ENCODE peak calls at places on chromosome 2, in eight cellular contexts. E is HCT116, W is GM23338, C is GM12878, H is SK-N-SH, M is K562, F is A549, Y is HepG2. P is an unnamed sample. For H3K4me1, the result is how much of the 10 kb centered on the place peaks cover.

GRCh38 chr2:196846295-196846694 is 37.1 kb upstream of the C2orf66 start:
- DNase-seq in E (no peak), W (no peak), C (no peak), H (no peak), M (no peak), F (no peak), Y (no peak), P (no peak)

GRCh38 chr2:160429248-160430000 is 64.2 kb downstream of the RBMS1 start:
- DNase-seq in E (peak), W (peak), C (no peak), H (no peak), M (peak), F (peak), Y (peak), P (no peak)

GRCh38 chr2:19868705-19869550 is 32.9 kb downstream of the TTC32 start:
- DNase-seq in E (no peak), W (peak), C (no peak), H (peak), M (peak), F (no peak), Y (no peak), P (no peak)

GRCh38 chr2:217052856-217053577 is 193.2 kb upstream of the TNP1 start:
- DNase-seq in E (no peak), W (no peak), C (no peak), H (no peak), M (no peak), F (no peak), Y (no peak), P (no peak)

GRCh38 chr2:201820385-201821007 is 14.2 kb downstream of the CDK15 start:
- DNase-seq in E (no peak), W (no peak), C (no peak), H (no peak), M (no peak), F (no peak), Y (no peak), P (no peak)

GRCh38 chr2:23595601-23596251 is 210.7 kb downstream of the KLHL29 start:
- DNase-seq in E (no peak), W (no peak), C (no peak), H (no peak), M (no peak), F (no peak), Y (peak), P (no peak)

GRCh38 chr2:176127769-176128072 is 1.8 kb upstream of the HOXD8 start:
- DNase-seq in E (no peak), W (no peak), C (no peak), H (no peak), M (no peak), F (no peak), Y (no peak), P (no peak)

GRCh38 chr2:70994445-70995226 is at the start of gene TEX261:
- DNase-seq in E (peak), W (peak), C (peak), H (peak), M (peak), F (peak), Y (peak), P (no peak)

GRCh38 chr2:187658952-187659525 is 104.8 kb upstream of the TFPI start:
- DNase-seq in E (peak), W (peak), C (no peak), H (peak), M (peak), F (peak), Y (peak), P (no peak)

GRCh38 chr2:15624903-15625302 is 33.2 kb downstream of the DDX1 start:
- DNase-seq in E (no peak), W (no peak), C (no peak), H (no peak), M (no peak), F (no peak), Y (no peak), P (no peak)

GRCh38 chr2:225768741-225769140 is 369.2 kb downstream of the NYAP2 start:
- DNase-seq in E (no peak), W (peak), C (no peak), H (no peak), M (no peak), F (no peak), Y (no peak), P (no peak)

GRCh38 chr2:16429431-16429830 is 236.2 kb downstream of the CYRIA start:
- DNase-seq in E (no peak), W (peak), C (no peak), H (no peak), M (no peak), F (no peak), Y (peak), P (no peak)

GRCh38 chr2:12391097-12391496 is 325.6 kb upstream of the TRIB2 start:
- DNase-seq in E (no peak), W (no peak), C (no peak), H (no peak), M (no peak), F (no peak), Y (peak), P (no peak)

GRCh38 chr2:174609261-174609660 is 11.7 kb upstream of the WIPF1 start:
- DNase-seq in E (no peak), W (no peak), C (no peak), H (no peak), M (no peak), F (no peak), Y (no peak), P (no peak)

GRCh38 chr2:224946911-224947310 is 95.4 kb downstream of the DOCK10 start:
- DNase-seq in E (no peak), W (no peak), C (no peak), H (no peak), M (no peak), F (no peak), Y (no peak), P (no peak)

GRCh38 chr2:64404002-64404731 is 49.8 kb upstream of the LGALSL start:
- DNase-seq in E (no peak), W (peak), C (no peak), H (no peak), M (no peak), F (no peak), Y (peak), P (no peak)

GRCh38 chr2:233441161-233442027 is 87.1 kb downstream of the DGKD start:
- DNase-seq in E (no peak), W (no peak), C (no peak), H (no peak), M (no peak), F (no peak), Y (no peak), P (no peak)

GRCh38 chr2:233981574-233982420 is 64.6 kb downstream of the TRPM8 start:
- DNase-seq in E (no peak), W (no peak), C (no peak), H (no peak), M (no peak), F (peak), Y (peak), P (no peak)

GRCh38 chr2:145484443-145485086 is 964.6 kb upstream of the ZEB2 start:
- DNase-seq in E (peak), W (peak), C (no peak), H (no peak), M (peak), F (peak), Y (no peak), P (peak)

GRCh38 chr2:182404102-182404501 is 22.7 kb downstream of the PDE1A start:
- DNase-seq in E (no peak), W (no peak), C (no peak), H (no peak), M (no peak), F (peak), Y (no peak), P (no peak)
- TF ChIP-seq REST in E (no peak), W (no peak), C (no peak), H (no peak), M (no peak), F (no peak), Y (no peak), P (no peak)

GRCh38 chr2:240688563-240688919 is 3.1 kb upstream of the AQP12A start:
- DNase-seq in E (no peak), W (no peak), C (no peak), H (no peak), M (no peak), F (no peak), Y (no peak), P (no peak)
- H3K4me3 ChIP-seq in E (no peak), W (no peak), C (no peak), H (no peak), M (no peak), F (no peak), Y (no peak), P (no peak)

DNA sequence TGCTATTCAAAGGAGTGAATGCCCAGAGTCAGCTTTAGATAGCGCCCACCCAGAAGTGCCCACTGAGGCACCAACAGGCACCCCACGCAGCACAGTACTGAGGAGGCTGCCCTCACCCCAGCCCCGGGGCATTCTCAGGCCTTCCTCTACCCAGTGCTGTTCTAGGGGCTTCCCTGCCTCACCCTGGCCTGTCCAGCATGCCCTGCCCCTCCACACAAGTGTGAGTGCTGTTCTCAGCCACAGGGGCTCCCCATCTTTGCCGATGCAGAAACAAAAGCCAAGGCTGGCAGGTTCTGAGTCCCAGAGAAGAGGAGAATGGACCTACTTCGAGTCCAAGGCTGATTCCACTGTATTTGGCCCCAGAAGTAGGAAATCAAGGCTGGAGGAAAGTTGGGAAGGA is 15.8 kb downstream of the BIN1 start:
- DNase-seq in E (no peak), W (no peak), C (no peak), H (no peak), M (no peak), F (no peak), Y (no peak), P (no peak)
- H3K4me1 ChIP-seq in E (under half), W (under half), C (under half), H (under half), M (under half), F (under half), Y (under half), P (under half)

GRCh38 chr2:143801561-143801960 is 672.3 kb downstream of the ARHGAP15 start:
- DNase-seq in E (no peak), W (no peak), C (no peak), H (no peak), M (no peak), F (no peak), Y (no peak), P (no peak)

GRCh38 chr2:143807192-143807591 is 678.0 kb downstream of the ARHGAP15 start:
- DNase-seq in E (no peak), W (no peak), C (no peak), H (no peak), M (no peak), F (no peak), Y (no peak), P (no peak)

GRCh38 chr2:143802242-143802641 is 673.0 kb downstream of the ARHGAP15 start:
- DNase-seq in E (no peak), W (no peak), C (peak), H (no peak), M (no peak), F (peak), Y (no peak), P (no peak)

GRCh38 chr2:143803936-143804335 is 674.7 kb downstream of the ARHGAP15 start:
- DNase-seq in E (no peak), W (no peak), C (no peak), H (no peak), M (no peak), F (no peak), Y (no peak), P (no peak)

DNA sequence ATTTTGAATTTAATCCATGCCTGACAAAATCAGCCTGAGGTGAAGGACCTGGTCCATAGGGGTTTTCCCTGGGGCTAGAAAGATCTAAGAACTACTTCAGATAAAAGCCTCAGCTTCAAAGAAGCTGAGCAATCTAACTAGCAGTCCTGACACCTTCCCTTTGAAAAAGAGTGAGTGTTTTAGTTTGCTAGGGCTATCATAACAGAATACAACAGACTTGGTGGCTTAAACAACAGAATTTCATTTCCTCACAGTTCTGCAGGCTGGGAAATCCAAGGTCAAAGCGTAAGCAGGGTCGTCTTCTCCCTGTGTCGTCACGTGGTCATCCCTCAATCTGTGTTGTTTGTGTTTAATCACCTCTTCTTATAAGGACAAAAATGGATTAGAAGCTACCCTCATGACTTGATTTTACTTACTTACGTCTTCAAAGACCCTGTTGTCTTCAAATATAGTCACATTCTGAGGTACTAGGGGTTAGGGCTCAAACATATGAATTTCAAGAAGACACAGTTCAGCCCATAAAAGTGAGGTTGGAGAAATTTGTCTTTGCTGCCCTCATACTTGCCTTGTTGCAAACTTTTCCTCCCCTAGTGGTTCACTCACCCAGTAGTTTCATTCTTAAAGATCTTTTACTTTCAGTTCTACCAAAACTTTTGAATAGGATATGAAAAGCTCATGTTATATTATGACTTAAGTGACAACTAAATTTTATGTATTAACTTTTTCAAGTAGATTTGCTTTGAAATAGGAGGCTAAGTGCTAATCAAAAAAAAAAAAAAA is 673.8 kb downstream of the ARHGAP15 start:
- DNase-seq in E (no peak), W (no peak), C (peak), H (no peak), M (no peak), F (no peak), Y (no peak), P (no peak)
- TF ChIP-seq REST in E (no peak), W (no peak), C (no peak), H (no peak), M (no peak), F (no peak), Y (no peak), P (no peak)

DNA sequence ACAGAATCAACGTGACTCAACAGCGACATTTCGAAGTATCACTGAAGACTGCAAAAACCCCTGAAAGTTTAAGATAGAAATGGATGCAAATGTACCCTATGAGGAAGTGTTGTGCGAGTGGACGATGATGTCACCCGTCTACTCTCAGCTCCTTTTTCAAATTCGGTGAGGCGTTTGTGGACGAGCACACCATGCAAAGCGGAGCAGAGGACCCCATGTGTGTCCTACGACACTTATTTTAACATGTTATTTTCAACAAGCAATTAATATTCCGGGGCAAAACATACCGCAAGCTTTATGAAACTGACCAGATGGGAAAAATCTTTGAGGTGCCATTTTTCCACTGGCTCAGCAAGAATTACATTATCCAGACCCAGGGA is 2.0 kb downstream of the PXDN start:
- DNase-seq in E (no peak), W (no peak), C (no peak), H (peak), M (no peak), F (no peak), Y (no peak), P (no peak)
- H3K4me3 ChIP-seq in E (no peak), W (peak), C (no peak), H (peak), M (no peak), F (no peak), Y (no peak), P (peak)

DNA sequence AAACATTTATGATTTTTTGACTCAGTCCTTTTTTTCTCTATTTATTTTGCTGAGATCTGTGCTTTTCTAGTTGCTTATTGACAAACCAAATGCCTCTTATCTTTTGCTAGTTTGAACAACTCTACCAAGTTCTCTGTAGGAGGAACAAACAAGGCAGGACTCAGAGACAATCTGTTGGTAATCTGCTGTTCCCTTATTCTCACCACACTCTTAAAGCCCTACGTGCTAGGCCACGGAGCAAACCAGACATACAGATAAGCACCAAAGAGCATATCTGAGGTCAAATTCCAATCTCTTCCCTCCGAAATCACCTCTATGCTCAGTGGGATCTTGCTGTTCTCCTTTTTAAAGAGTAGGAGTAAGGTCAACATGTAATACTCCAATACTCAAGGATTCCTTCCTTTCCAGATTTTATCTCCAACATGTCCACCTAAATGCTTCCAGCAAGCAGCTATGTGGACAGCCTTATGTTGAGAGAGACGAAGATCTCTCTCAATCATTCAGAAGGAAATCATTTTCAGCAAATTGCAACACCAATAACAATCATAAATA is 18.4 kb downstream of the FN1 start:
- DNase-seq in E (no peak), W (no peak), C (no peak), H (no peak), M (peak), F (peak), Y (peak), P (no peak)
- H3K4me1 ChIP-seq in E (under half), W (under half), C (under half), H (under half), M (under half), F (half or more), Y (half or more), P (under half)